ENCODE peak calls at places on chromosomes 4 and X, in eight cellular contexts. One of them, this sample, is unnamed.

GRCh38 chrX:13377537-13377936 is 57.7 kb upstream of the ATXN3L start:
- DNase-seq in chondrocyte: no peak
- DNase-seq in thoracic aorta: no peak
- DNase-seq in AG09319: peak
- DNase-seq in lower leg skin: no peak
- DNase-seq in pancreas: no peak
- DNase-seq in dorsolateral prefrontal cortex: no peak
- DNase-seq in RWPE2: no peak
- DNase-seq in this sample: no peak

GRCh38 chrX:135740683-135741149 is 27.3 kb downstream of the CT45A3 start:
- DNase-seq in chondrocyte: peak
- DNase-seq in thoracic aorta: no peak
- DNase-seq in AG09319: no peak
- DNase-seq in RWPE2: no peak
- DNase-seq in pancreas: peak
- DNase-seq in lower leg skin: no peak
- DNase-seq in dorsolateral prefrontal cortex: no peak
- DNase-seq in this sample: peak

GRCh38 chrX:118062048-118062789 is 54.4 kb downstream of the KLHL13 start:
- DNase-seq in pancreas: no peak
- DNase-seq in RWPE2: no peak
- DNase-seq in chondrocyte: no peak
- DNase-seq in AG09319: no peak
- DNase-seq in lower leg skin: no peak
- DNase-seq in thoracic aorta: no peak
- DNase-seq in dorsolateral prefrontal cortex: no peak
- DNase-seq in this sample: no peak

GRCh38 chrX:7586126-7586525 is 256.8 kb upstream of the VCX start:
- DNase-seq in thoracic aorta: no peak
- DNase-seq in dorsolateral prefrontal cortex: no peak
- DNase-seq in pancreas: no peak
- DNase-seq in AG09319: no peak
- DNase-seq in chondrocyte: no peak
- DNase-seq in RWPE2: no peak
- DNase-seq in lower leg skin: no peak
- DNase-seq in this sample: peak

GRCh38 chrX:140701480-140701879 is 8.1 kb upstream of the LINC00632 start:
- DNase-seq in AG09319: no peak
- DNase-seq in RWPE2: no peak
- DNase-seq in pancreas: no peak
- DNase-seq in lower leg skin: no peak
- DNase-seq in dorsolateral prefrontal cortex: no peak
- DNase-seq in thoracic aorta: no peak
- DNase-seq in chondrocyte: no peak
- DNase-seq in this sample: no peak

GRCh38 chr4:118396881-118397666 is 44.3 kb upstream of the PRSS12 start:
- DNase-seq in dorsolateral prefrontal cortex: no peak
- DNase-seq in chondrocyte: no peak
- DNase-seq in pancreas: no peak
- DNase-seq in RWPE2: no peak
- DNase-seq in thoracic aorta: no peak
- DNase-seq in AG09319: no peak
- DNase-seq in lower leg skin: no peak
- DNase-seq in this sample: no peak

GRCh38 chrX:47093248-47093647 is 15.0 kb downstream of the RGN start:
- DNase-seq in lower leg skin: no peak
- DNase-seq in RWPE2: no peak
- DNase-seq in chondrocyte: no peak
- DNase-seq in dorsolateral prefrontal cortex: no peak
- DNase-seq in pancreas: no peak
- DNase-seq in thoracic aorta: no peak
- DNase-seq in AG09319: no peak
- DNase-seq in this sample: no peak

GRCh38 chr4:170497105-170497504 is 407.3 kb upstream of the AADAT start:
- DNase-seq in AG09319: no peak
- DNase-seq in chondrocyte: no peak
- DNase-seq in lower leg skin: no peak
- DNase-seq in dorsolateral prefrontal cortex: no peak
- DNase-seq in thoracic aorta: no peak
- DNase-seq in pancreas: no peak
- DNase-seq in RWPE2: no peak
- DNase-seq in this sample: peak

GRCh38 chr4:53916431-53916889 is 147.9 kb downstream of the CHIC2 start:
- DNase-seq in AG09319: no peak
- DNase-seq in RWPE2: no peak
- DNase-seq in thoracic aorta: no peak
- DNase-seq in lower leg skin: no peak
- DNase-seq in pancreas: no peak
- DNase-seq in dorsolateral prefrontal cortex: no peak
- DNase-seq in chondrocyte: no peak
- DNase-seq in this sample: no peak

GRCh38 chrX:281166-281999 is at the start of gene PLCXD1:
- DNase-seq in AG09319: no peak
- DNase-seq in thoracic aorta: no peak
- DNase-seq in pancreas: no peak
- DNase-seq in RWPE2: peak
- DNase-seq in chondrocyte: peak
- DNase-seq in dorsolateral prefrontal cortex: peak
- DNase-seq in lower leg skin: no peak
- DNase-seq in this sample: no peak

GRCh38 chr4:140969296-140969695 is 164.0 kb downstream of the RNF150 start:
- DNase-seq in AG09319: no peak
- DNase-seq in pancreas: no peak
- DNase-seq in RWPE2: no peak
- DNase-seq in dorsolateral prefrontal cortex: no peak
- DNase-seq in thoracic aorta: no peak
- DNase-seq in chondrocyte: no peak
- DNase-seq in lower leg skin: no peak
- DNase-seq in this sample: no peak

GRCh38 chr4:34615315-34615714 is 1629.0 kb downstream of the ARAP2 start:
- DNase-seq in lower leg skin: no peak
- DNase-seq in RWPE2: no peak
- DNase-seq in AG09319: no peak
- DNase-seq in dorsolateral prefrontal cortex: no peak
- DNase-seq in chondrocyte: peak
- DNase-seq in thoracic aorta: no peak
- DNase-seq in pancreas: no peak
- DNase-seq in this sample: no peak

GRCh38 chrX:53188763-53189162 is 36.2 kb downstream of the KDM5C start:
- DNase-seq in chondrocyte: no peak
- DNase-seq in AG09319: no peak
- DNase-seq in pancreas: no peak
- DNase-seq in lower leg skin: no peak
- DNase-seq in RWPE2: no peak
- DNase-seq in thoracic aorta: no peak
- DNase-seq in dorsolateral prefrontal cortex: no peak
- DNase-seq in this sample: no peak

GRCh38 chrX:334331-334891 is 15.8 kb upstream of the GTPBP6 start:
- DNase-seq in RWPE2: peak
- DNase-seq in pancreas: peak
- DNase-seq in chondrocyte: peak
- DNase-seq in dorsolateral prefrontal cortex: no peak
- DNase-seq in AG09319: no peak
- DNase-seq in thoracic aorta: no peak
- DNase-seq in lower leg skin: no peak
- DNase-seq in this sample: no peak

GRCh38 chrX:154333116-154333515 is 37.5 kb downstream of the TKTL1 start:
- DNase-seq in chondrocyte: no peak
- DNase-seq in AG09319: no peak
- DNase-seq in thoracic aorta: no peak
- DNase-seq in pancreas: no peak
- DNase-seq in RWPE2: no peak
- DNase-seq in lower leg skin: no peak
- DNase-seq in dorsolateral prefrontal cortex: no peak
- DNase-seq in this sample: no peak

DNA sequence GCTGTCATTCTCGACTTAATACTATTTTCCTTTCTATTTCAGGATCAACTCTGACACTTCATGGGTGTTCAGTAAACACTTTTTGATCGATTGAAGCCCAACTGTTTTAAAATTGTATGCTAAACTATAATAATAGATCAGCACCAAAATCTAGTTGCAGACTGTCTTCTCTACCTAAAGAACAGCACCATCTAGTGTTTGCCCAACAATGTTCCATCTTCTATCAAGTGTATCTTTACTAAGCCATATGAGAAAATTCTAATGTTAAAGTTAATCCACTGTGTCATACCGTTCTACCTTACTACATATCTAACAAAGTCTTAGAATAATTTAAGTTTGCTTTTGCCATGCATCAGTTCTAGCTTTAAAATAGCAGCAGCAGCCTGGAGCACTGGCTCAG is 113.0 kb upstream of the PRDX4 start:
- DNase-seq in chondrocyte: no peak
- DNase-seq in AG09319: peak
- DNase-seq in thoracic aorta: no peak
- DNase-seq in dorsolateral prefrontal cortex: no peak
- DNase-seq in pancreas: no peak
- DNase-seq in RWPE2: no peak
- DNase-seq in lower leg skin: no peak
- DNase-seq in this sample: peak
- TF ChIP-seq CTCF in chondrocyte: peak
- TF ChIP-seq CTCF in AG09319: peak
- TF ChIP-seq CTCF in thoracic aorta: peak
- TF ChIP-seq CTCF in dorsolateral prefrontal cortex: peak
- TF ChIP-seq CTCF in pancreas: peak
- TF ChIP-seq CTCF in RWPE2: peak
- TF ChIP-seq CTCF in lower leg skin: no peak
- TF ChIP-seq CTCF in this sample: peak

GRCh38 chr4:173171098-173171497 is 2.5 kb downstream of the GALNT7 start:
- DNase-seq in chondrocyte: no peak
- DNase-seq in RWPE2: no peak
- DNase-seq in pancreas: no peak
- DNase-seq in AG09319: no peak
- DNase-seq in dorsolateral prefrontal cortex: no peak
- DNase-seq in thoracic aorta: no peak
- DNase-seq in lower leg skin: no peak
- DNase-seq in this sample: no peak
- TF ChIP-seq CTCF in chondrocyte: peak
- TF ChIP-seq CTCF in RWPE2: peak
- TF ChIP-seq CTCF in pancreas: no peak
- TF ChIP-seq CTCF in AG09319: peak
- TF ChIP-seq CTCF in dorsolateral prefrontal cortex: peak
- TF ChIP-seq CTCF in thoracic aorta: peak
- TF ChIP-seq CTCF in lower leg skin: no peak
- TF ChIP-seq CTCF in this sample: no peak

DNA sequence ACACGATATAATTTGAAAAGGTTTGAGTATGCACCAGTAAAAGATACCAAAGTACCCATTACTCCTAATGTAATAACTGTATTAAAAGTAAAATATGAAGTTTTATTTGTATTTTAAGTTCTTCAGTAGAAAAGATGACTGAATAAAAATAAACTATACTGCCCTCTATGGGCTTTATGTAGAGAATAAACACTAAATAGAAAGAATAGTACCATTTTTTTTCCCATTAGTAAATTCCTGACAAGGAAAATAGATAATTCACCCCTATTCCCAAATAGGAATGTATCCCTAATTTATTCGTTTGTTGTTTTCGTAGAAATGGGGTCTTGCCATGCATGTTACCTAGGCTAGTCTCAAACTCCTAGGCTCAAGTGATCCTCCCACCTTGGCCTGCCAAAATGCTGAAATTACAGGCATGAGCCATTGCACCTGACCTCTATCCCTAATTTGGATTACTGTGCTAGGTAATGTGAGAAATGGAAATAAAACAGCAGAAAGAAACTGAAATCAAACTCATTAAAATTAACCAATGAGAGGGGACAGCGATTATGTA is 73.6 kb upstream of the COX18 start:
- DNase-seq in AG09319: no peak
- DNase-seq in chondrocyte: no peak
- DNase-seq in RWPE2: no peak
- DNase-seq in pancreas: no peak
- DNase-seq in lower leg skin: no peak
- DNase-seq in thoracic aorta: no peak
- DNase-seq in dorsolateral prefrontal cortex: no peak
- DNase-seq in this sample: no peak
- TF ChIP-seq CTCF in AG09319: no peak
- TF ChIP-seq CTCF in chondrocyte: peak
- TF ChIP-seq CTCF in RWPE2: peak
- TF ChIP-seq CTCF in pancreas: no peak
- TF ChIP-seq CTCF in lower leg skin: no peak
- TF ChIP-seq CTCF in thoracic aorta: no peak
- TF ChIP-seq CTCF in dorsolateral prefrontal cortex: peak
- TF ChIP-seq CTCF in this sample: no peak

GRCh38 chr4:38287090-38287843 is 327.1 kb downstream of the PTTG2 start:
- DNase-seq in dorsolateral prefrontal cortex: no peak
- DNase-seq in pancreas: no peak
- DNase-seq in chondrocyte: no peak
- DNase-seq in thoracic aorta: no peak
- DNase-seq in RWPE2: no peak
- DNase-seq in AG09319: no peak
- DNase-seq in lower leg skin: no peak
- DNase-seq in this sample: no peak

GRCh38 chr4:38283724-38284123 is 323.5 kb downstream of the PTTG2 start:
- DNase-seq in chondrocyte: no peak
- DNase-seq in pancreas: no peak
- DNase-seq in RWPE2: no peak
- DNase-seq in AG09319: no peak
- DNase-seq in lower leg skin: no peak
- DNase-seq in dorsolateral prefrontal cortex: no peak
- DNase-seq in thoracic aorta: no peak
- DNase-seq in this sample: no peak

GRCh38 chr4:38280323-38280706 is 320.1 kb downstream of the PTTG2 start:
- DNase-seq in AG09319: no peak
- DNase-seq in lower leg skin: no peak
- DNase-seq in thoracic aorta: no peak
- DNase-seq in pancreas: no peak
- DNase-seq in RWPE2: no peak
- DNase-seq in chondrocyte: no peak
- DNase-seq in dorsolateral prefrontal cortex: no peak
- DNase-seq in this sample: no peak

GRCh38 chr4:38281416-38282071 is 321.3 kb downstream of the PTTG2 start:
- DNase-seq in dorsolateral prefrontal cortex: no peak
- DNase-seq in pancreas: no peak
- DNase-seq in thoracic aorta: no peak
- DNase-seq in chondrocyte: no peak
- DNase-seq in RWPE2: no peak
- DNase-seq in AG09319: no peak
- DNase-seq in lower leg skin: no peak
- DNase-seq in this sample: no peak

DNA sequence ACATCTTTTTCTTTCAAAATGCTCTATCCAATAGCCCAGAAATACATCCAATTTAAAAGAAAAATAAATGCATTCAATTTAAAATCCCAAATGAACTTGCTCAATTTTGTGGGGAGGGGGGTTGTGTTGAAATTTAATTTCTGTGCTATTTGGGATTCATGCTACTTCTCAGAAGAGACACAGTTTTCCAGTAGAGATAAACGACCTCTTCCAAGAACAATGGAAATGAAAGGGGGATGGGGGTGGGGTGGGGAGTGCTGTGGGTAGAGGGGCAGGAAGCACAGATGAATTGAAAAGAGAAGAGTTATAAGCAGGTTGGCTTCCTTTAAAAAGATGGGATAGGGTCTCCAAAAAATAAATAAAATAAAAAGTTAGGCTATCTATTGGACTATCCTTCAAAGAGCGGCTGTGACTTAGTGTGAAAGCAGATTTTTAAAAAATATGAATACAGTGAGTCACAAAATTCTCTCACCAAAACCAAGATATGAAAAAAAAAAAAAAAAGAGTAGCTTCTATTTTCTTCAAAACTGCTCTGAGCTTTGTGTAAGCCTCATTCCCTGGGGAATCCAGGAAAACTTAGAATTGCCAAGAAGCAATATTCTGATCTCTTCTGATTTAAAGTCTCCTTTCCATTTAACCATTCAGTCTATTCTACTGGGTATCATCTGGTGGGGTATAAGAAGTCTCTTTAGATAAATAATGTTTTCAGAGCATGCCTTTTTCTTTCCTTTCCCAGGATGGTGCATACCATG is 324.3 kb downstream of the PTTG2 start:
- DNase-seq in AG09319: no peak
- DNase-seq in RWPE2: no peak
- DNase-seq in dorsolateral prefrontal cortex: no peak
- DNase-seq in chondrocyte: no peak
- DNase-seq in lower leg skin: no peak
- DNase-seq in pancreas: no peak
- DNase-seq in thoracic aorta: no peak
- DNase-seq in this sample: no peak
- TF ChIP-seq CTCF in AG09319: no peak
- TF ChIP-seq CTCF in RWPE2: no peak
- TF ChIP-seq CTCF in dorsolateral prefrontal cortex: no peak
- TF ChIP-seq CTCF in chondrocyte: no peak
- TF ChIP-seq CTCF in lower leg skin: no peak
- TF ChIP-seq CTCF in pancreas: no peak
- TF ChIP-seq CTCF in thoracic aorta: no peak
- TF ChIP-seq CTCF in this sample: no peak